ENCODE peak calls at places on chromosome 6, in seven cellular contexts. C is tibial artery, L is NCI-H510A treated with DMSO at 0.1 percent for 48 hours, A is LoVo, H is NCI-H524, F is Calu3, G is endodermal cell. Z is an unnamed sample.
A peak's percentile ranks its signal among the peaks of the same experiment; 100 is the strongest.

GRCh38 chr6:94099072-94099471 is 679.7 kb upstream of the EPHA7 start:
- DNase-seq in L (no peak), G (no peak), C (no peak), F (no peak), A (no peak), H (no peak), Z (no peak)

GRCh38 chr6:147127587-147127986 is 76.6 kb upstream of the STXBP5 start:
- DNase-seq in L (no peak), F (no peak), G (no peak), C (no peak), A (no peak), H (no peak), Z (no peak)

GRCh38 chr6:21915707-21916399 is 322.3 kb downstream of the SOX4 start:
- DNase-seq in A (no peak), G (no peak), C (no peak), L (no peak), F (no peak), H (no peak), Z (peak; percentile 41)

GRCh38 chr6:18742406-18742805 is 355.3 kb downstream of the RNF144B start:
- DNase-seq in C (no peak), H (no peak), L (no peak), G (no peak), A (no peak), F (no peak), Z (no peak)

GRCh38 chr6:52691718-52692117 is 20.8 kb downstream of the TMEM14A start:
- DNase-seq in F (no peak), C (no peak), G (no peak), H (no peak), L (peak; percentile 18), A (no peak), Z (no peak)

GRCh38 chr6:11813585-11813984 is 35.0 kb upstream of the ADTRP start:
- DNase-seq in L (no peak), F (no peak), A (no peak), G (no peak), C (no peak), H (no peak), Z (no peak)

GRCh38 chr6:31070711-31071197 is 41.6 kb downstream of the C6orf15 start:
- DNase-seq in F (peak; percentile 75), A (no peak), H (peak; percentile 62), C (no peak), L (no peak), G (peak; percentile 87), Z (peak; percentile 34)

GRCh38 chr6:6783736-6784135 is 195.2 kb downstream of the LY86 start:
- DNase-seq in G (no peak), F (no peak), C (no peak), A (no peak), H (no peak), L (no peak), Z (no peak)

GRCh38 chr6:142845624-142846458 is 99.1 kb downstream of the HIVEP2 start:
- DNase-seq in F (peak; percentile 78), L (peak; percentile 73), H (peak; percentile 68), C (peak; percentile 81), G (peak; percentile 87), A (peak; percentile 91), Z (peak; percentile 86)

GRCh38 chr6:149210376-149210775 is 107.1 kb upstream of the TAB2 start:
- DNase-seq in A (no peak), C (no peak), L (no peak), F (no peak), G (no peak), H (no peak), Z (peak; percentile 42)

GRCh38 chr6:108739496-108740330 is 108.5 kb upstream of the ARMC2 start:
- DNase-seq in H (no peak), L (no peak), C (no peak), G (peak; percentile 7), A (no peak), F (peak; percentile 60), Z (no peak)

GRCh38 chr6:16301511-16301910 is 63.1 kb downstream of the GMPR start:
- DNase-seq in C (no peak), G (peak; percentile 35), L (no peak), H (no peak), A (no peak), F (no peak), Z (peak; percentile 91)

GRCh38 chr6:74596586-74596985 is 609.3 kb downstream of the COL12A1 start:
- DNase-seq in A (no peak), L (no peak), G (no peak), F (no peak), H (no peak), C (no peak), Z (no peak)

GRCh38 chr6:75266716-75267291 is 17.8 kb downstream of the TMEM30A start:
- DNase-seq in A (peak; percentile 59), F (no peak), C (no peak), L (peak; percentile 15), H (peak; percentile 53), G (no peak), Z (peak; percentile 57)

GRCh38 chr6:43951756-43952675 is 175.2 kb downstream of the MRPL14 start:
- DNase-seq in C (no peak), F (no peak), A (no peak), G (peak; percentile 52), L (no peak), H (peak; percentile 11), Z (no peak)

GRCh38 chr6:1390071-1390804 is 862 bp downstream of the FOXF2 start:
- DNase-seq in H (peak; percentile 42), G (peak; percentile 83), A (no peak), F (no peak), C (no peak), L (no peak), Z (no peak)

GRCh38 chr6:36590237-36590636 is 3.9 kb upstream of the SRSF3 start:
- DNase-seq in F (peak; percentile 72), A (no peak), L (no peak), C (no peak), H (no peak), G (no peak), Z (no peak)

GRCh38 chr6:89369009-89369408 is 16.5 kb upstream of the UBE2J1 start:
- DNase-seq in L (no peak), C (no peak), A (no peak), F (peak; percentile 51), G (peak; percentile 77), H (peak; percentile 44), Z (no peak)

GRCh38 chr6:13360671-13361540 is 32.6 kb upstream of the TBC1D7 start:
- DNase-seq in G (no peak), L (no peak), H (no peak), F (no peak), A (no peak), C (no peak), Z (no peak)

GRCh38 chr6:110608151-110608550 is 131.7 kb upstream of the SLC22A16 start:
- DNase-seq in L (no peak), A (no peak), F (no peak), G (no peak), C (no peak), H (no peak), Z (no peak)

GRCh38 chr6:3314176-3314575 is 55.4 kb downstream of the PSMG4 start:
- DNase-seq in G (peak; percentile 35), C (no peak), F (no peak), L (no peak), H (no peak), A (no peak), Z (no peak)

GRCh38 chr6:16769986-16770376 is 8.7 kb upstream of the ATXN1 start:
- DNase-seq in F (no peak), A (no peak), H (no peak), C (no peak), L (no peak), G (no peak), Z (no peak)

GRCh38 chr6:42100029-42100901 is 42.2 kb downstream of the C6orf132 start:
- DNase-seq in F (peak; percentile 31), L (no peak), A (peak; percentile 16), H (no peak), G (no peak), C (no peak), Z (no peak)

GRCh38 chr6:26493258-26493657 is 6.8 kb upstream of the BTN1A1 start:
- DNase-seq in G (no peak), A (no peak), F (no peak), L (no peak), C (no peak), H (peak; percentile 8), Z (peak; percentile 62)

GRCh38 chr6:27758471-27758870 is 153.7 kb downstream of the OR2B2 start:
- DNase-seq in H (no peak), C (no peak), A (no peak), L (no peak), G (peak; percentile 75), F (no peak), Z (no peak)

GRCh38 chr6:131762984-131763383 is 44.8 kb upstream of the ENPP1 start:
- DNase-seq in A (no peak), H (no peak), L (no peak), F (no peak), C (no peak), G (no peak), Z (no peak)

GRCh38 chr6:163722293-163722692 is 307.8 kb downstream of the QKI start:
- DNase-seq in C (no peak), L (no peak), F (no peak), A (no peak), G (no peak), H (no peak), Z (no peak)

GRCh38 chr6:80183019-80183418 is 76.5 kb downstream of the BCKDHB start:
- DNase-seq in A (no peak), C (no peak), F (no peak), L (no peak), G (no peak), H (no peak), Z (no peak)

GRCh38 chr6:144131248-144131709 is 19.0 kb upstream of the STX11 start:
- DNase-seq in H (no peak), C (no peak), A (peak; percentile 62), L (no peak), G (no peak), F (no peak), Z (peak; percentile 33)

GRCh38 chr6:153015094-153015645 is 12.7 kb upstream of the MTRF1L start:
- DNase-seq in L (no peak), C (no peak), F (no peak), A (no peak), H (no peak), G (no peak), Z (no peak)

GRCh38 chr6:47502920-47503319 is 25.3 kb downstream of the CD2AP start:
- DNase-seq in F (no peak), G (no peak), H (no peak), C (no peak), A (no peak), L (no peak), Z (no peak)

GRCh38 chr6:137028912-137029311 is 15.9 kb downstream of the IL20RA start:
- DNase-seq in H (no peak), F (no peak), L (no peak), G (no peak), A (no peak), C (no peak), Z (no peak)

GRCh38 chr6:16583151-16583762 is 178.0 kb downstream of the ATXN1 start:
- DNase-seq in G (no peak), A (no peak), H (no peak), C (no peak), F (no peak), L (no peak), Z (peak; percentile 64)

Z was measured in GM12865.